ENCODE peak calls at places on chromosomes 13 and 19, in seven cellular contexts. One of them, this sample, is unnamed.

GRCh38 chr19:38975861-38976271 is 324 bp upstream of the FBXO17 start:
- DNase-seq in epithelial cell of esophagus: peak
- DNase-seq in ascending aorta: no peak
- DNase-seq in aorta: peak
- DNase-seq in WERI-Rb-1: peak
- DNase-seq in AG09309: no peak
- DNase-seq in BJ: no peak
- DNase-seq in this sample: no peak

GRCh38 chr13:48070942-48071341 is 24.0 kb downstream of the MED4 start:
- DNase-seq in BJ: no peak
- DNase-seq in epithelial cell of esophagus: no peak
- DNase-seq in aorta: no peak
- DNase-seq in ascending aorta: no peak
- DNase-seq in WERI-Rb-1: no peak
- DNase-seq in AG09309: no peak
- DNase-seq in this sample: no peak

GRCh38 chr13:98992355-98992754 is 14.5 kb upstream of the DOCK9 start:
- DNase-seq in epithelial cell of esophagus: peak
- DNase-seq in aorta: no peak
- DNase-seq in WERI-Rb-1: no peak
- DNase-seq in AG09309: no peak
- DNase-seq in BJ: no peak
- DNase-seq in ascending aorta: no peak
- DNase-seq in this sample: no peak

GRCh38 chr19:3062165-3063105 is at the start of gene TLE5:
- DNase-seq in ascending aorta: peak
- DNase-seq in aorta: peak
- DNase-seq in epithelial cell of esophagus: peak
- DNase-seq in AG09309: no peak
- DNase-seq in WERI-Rb-1: peak
- DNase-seq in BJ: no peak
- DNase-seq in this sample: no peak

GRCh38 chr13:105762096-105762495 is 773.4 kb downstream of the EFNB2 start:
- DNase-seq in AG09309: no peak
- DNase-seq in WERI-Rb-1: no peak
- DNase-seq in aorta: no peak
- DNase-seq in BJ: no peak
- DNase-seq in ascending aorta: no peak
- DNase-seq in epithelial cell of esophagus: no peak
- DNase-seq in this sample: no peak

GRCh38 chr13:96172066-96172465 is 82.2 kb downstream of the HS6ST3 start:
- DNase-seq in epithelial cell of esophagus: peak
- DNase-seq in WERI-Rb-1: no peak
- DNase-seq in AG09309: no peak
- DNase-seq in aorta: no peak
- DNase-seq in ascending aorta: no peak
- DNase-seq in BJ: no peak
- DNase-seq in this sample: no peak

GRCh38 chr13:106110241-106110855 is 425.1 kb downstream of the EFNB2 start:
- DNase-seq in AG09309: no peak
- DNase-seq in ascending aorta: no peak
- DNase-seq in aorta: no peak
- DNase-seq in epithelial cell of esophagus: peak
- DNase-seq in BJ: no peak
- DNase-seq in WERI-Rb-1: no peak
- DNase-seq in this sample: no peak

GRCh38 chr19:49646586-49646985 is 4.6 kb downstream of the SCAF1 start:
- DNase-seq in BJ: no peak
- DNase-seq in AG09309: no peak
- DNase-seq in aorta: no peak
- DNase-seq in ascending aorta: no peak
- DNase-seq in WERI-Rb-1: no peak
- DNase-seq in epithelial cell of esophagus: no peak
- DNase-seq in this sample: no peak

GRCh38 chr19:37957176-37957575 is 50.2 kb downstream of the SIPA1L3 start:
- DNase-seq in WERI-Rb-1: no peak
- DNase-seq in ascending aorta: no peak
- DNase-seq in aorta: no peak
- DNase-seq in AG09309: no peak
- DNase-seq in BJ: no peak
- DNase-seq in epithelial cell of esophagus: no peak
- DNase-seq in this sample: no peak

GRCh38 chr19:48770223-48770622 is 14.9 kb downstream of the FGF21 start:
- DNase-seq in AG09309: peak
- DNase-seq in BJ: no peak
- DNase-seq in WERI-Rb-1: no peak
- DNase-seq in aorta: no peak
- DNase-seq in ascending aorta: no peak
- DNase-seq in epithelial cell of esophagus: peak
- DNase-seq in this sample: no peak

GRCh38 chr13:65926750-65927171 is 1303.4 kb downstream of the PCDH9 start:
- DNase-seq in epithelial cell of esophagus: peak
- DNase-seq in ascending aorta: peak
- DNase-seq in BJ: no peak
- DNase-seq in WERI-Rb-1: peak
- DNase-seq in AG09309: no peak
- DNase-seq in aorta: peak
- DNase-seq in this sample: no peak

GRCh38 chr19:2532252-2533071 is 56.5 kb downstream of the GADD45B start:
- DNase-seq in AG09309: peak
- DNase-seq in BJ: peak
- DNase-seq in aorta: no peak
- DNase-seq in epithelial cell of esophagus: peak
- DNase-seq in WERI-Rb-1: no peak
- DNase-seq in ascending aorta: no peak
- DNase-seq in this sample: peak

GRCh38 chr19:1254081-1254527 is 5.7 kb downstream of the MIDN start:
- DNase-seq in AG09309: no peak
- DNase-seq in ascending aorta: no peak
- DNase-seq in epithelial cell of esophagus: no peak
- DNase-seq in aorta: peak
- DNase-seq in WERI-Rb-1: no peak
- DNase-seq in BJ: no peak
- DNase-seq in this sample: no peak
- H3K4me3 ChIP-seq in AG09309: no peak
- H3K4me3 ChIP-seq in ascending aorta: peak
- H3K4me3 ChIP-seq in epithelial cell of esophagus: no peak
- H3K4me3 ChIP-seq in aorta: no peak
- H3K4me3 ChIP-seq in WERI-Rb-1: no peak
- H3K4me3 ChIP-seq in BJ: peak
- H3K4me3 ChIP-seq in this sample: no peak

GRCh38 chr13:74289130-74289529 is 154.9 kb upstream of the KLF12 start:
- DNase-seq in BJ: no peak
- DNase-seq in aorta: no peak
- DNase-seq in WERI-Rb-1: no peak
- DNase-seq in epithelial cell of esophagus: peak
- DNase-seq in ascending aorta: no peak
- DNase-seq in AG09309: no peak
- DNase-seq in this sample: no peak

GRCh38 chr13:74288361-74288911 is 154.2 kb upstream of the KLF12 start:
- DNase-seq in epithelial cell of esophagus: peak
- DNase-seq in WERI-Rb-1: no peak
- DNase-seq in aorta: peak
- DNase-seq in BJ: no peak
- DNase-seq in AG09309: no peak
- DNase-seq in ascending aorta: no peak
- DNase-seq in this sample: no peak

GRCh38 chr13:74290324-74290773 is 156.1 kb upstream of the KLF12 start:
- DNase-seq in WERI-Rb-1: no peak
- DNase-seq in aorta: no peak
- DNase-seq in ascending aorta: peak
- DNase-seq in BJ: no peak
- DNase-seq in epithelial cell of esophagus: peak
- DNase-seq in AG09309: peak
- DNase-seq in this sample: peak

GRCh38 chr13:74287672-74288169 is 153.5 kb upstream of the KLF12 start:
- DNase-seq in aorta: peak
- DNase-seq in BJ: no peak
- DNase-seq in WERI-Rb-1: no peak
- DNase-seq in ascending aorta: peak
- DNase-seq in AG09309: no peak
- DNase-seq in epithelial cell of esophagus: peak
- DNase-seq in this sample: peak

GRCh38 chr13:74289861-74290260 is 155.7 kb upstream of the KLF12 start:
- DNase-seq in ascending aorta: no peak
- DNase-seq in AG09309: no peak
- DNase-seq in BJ: no peak
- DNase-seq in WERI-Rb-1: no peak
- DNase-seq in epithelial cell of esophagus: no peak
- DNase-seq in aorta: no peak
- DNase-seq in this sample: no peak
- H3K4me3 ChIP-seq in ascending aorta: peak
- H3K4me3 ChIP-seq in AG09309: no peak
- H3K4me3 ChIP-seq in BJ: no peak
- H3K4me3 ChIP-seq in WERI-Rb-1: no peak
- H3K4me3 ChIP-seq in epithelial cell of esophagus: no peak
- H3K4me3 ChIP-seq in aorta: peak
- H3K4me3 ChIP-seq in this sample: no peak

DNA sequence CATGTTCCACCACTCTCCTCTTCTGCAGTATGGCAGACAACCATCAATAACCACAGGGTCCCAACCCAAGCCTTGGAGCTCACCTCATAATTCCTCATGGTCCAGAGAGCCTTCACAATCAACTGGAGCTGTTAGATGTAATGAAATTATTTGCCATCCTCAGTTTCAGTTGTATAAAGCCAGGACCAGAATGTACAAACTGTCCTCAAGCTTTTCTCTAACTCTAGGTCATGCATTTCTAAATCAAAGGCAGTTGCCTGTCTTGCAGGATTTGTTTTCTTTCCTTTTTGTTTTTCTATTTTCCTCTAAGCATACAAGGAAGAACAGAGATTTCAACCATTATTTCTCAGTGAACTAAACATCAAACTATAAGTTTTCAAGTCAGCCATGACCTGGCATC is 182.5 kb upstream of the SERP2 start:
- DNase-seq in epithelial cell of esophagus: no peak
- DNase-seq in aorta: no peak
- DNase-seq in ascending aorta: no peak
- DNase-seq in AG09309: no peak
- DNase-seq in WERI-Rb-1: no peak
- DNase-seq in BJ: no peak
- DNase-seq in this sample: no peak
- H3K4me3 ChIP-seq in epithelial cell of esophagus: no peak
- H3K4me3 ChIP-seq in aorta: no peak
- H3K4me3 ChIP-seq in ascending aorta: peak
- H3K4me3 ChIP-seq in AG09309: no peak
- H3K4me3 ChIP-seq in WERI-Rb-1: no peak
- H3K4me3 ChIP-seq in BJ: no peak
- H3K4me3 ChIP-seq in this sample: no peak

GRCh38 chr13:23428183-23428528 is 5.3 kb downstream of the SACS start:
- DNase-seq in epithelial cell of esophagus: no peak
- DNase-seq in aorta: no peak
- DNase-seq in BJ: no peak
- DNase-seq in ascending aorta: no peak
- DNase-seq in AG09309: no peak
- DNase-seq in WERI-Rb-1: no peak
- DNase-seq in this sample: no peak
- H3K4me3 ChIP-seq in epithelial cell of esophagus: no peak
- H3K4me3 ChIP-seq in aorta: no peak
- H3K4me3 ChIP-seq in BJ: no peak
- H3K4me3 ChIP-seq in ascending aorta: peak
- H3K4me3 ChIP-seq in AG09309: no peak
- H3K4me3 ChIP-seq in WERI-Rb-1: no peak
- H3K4me3 ChIP-seq in this sample: no peak

DNA sequence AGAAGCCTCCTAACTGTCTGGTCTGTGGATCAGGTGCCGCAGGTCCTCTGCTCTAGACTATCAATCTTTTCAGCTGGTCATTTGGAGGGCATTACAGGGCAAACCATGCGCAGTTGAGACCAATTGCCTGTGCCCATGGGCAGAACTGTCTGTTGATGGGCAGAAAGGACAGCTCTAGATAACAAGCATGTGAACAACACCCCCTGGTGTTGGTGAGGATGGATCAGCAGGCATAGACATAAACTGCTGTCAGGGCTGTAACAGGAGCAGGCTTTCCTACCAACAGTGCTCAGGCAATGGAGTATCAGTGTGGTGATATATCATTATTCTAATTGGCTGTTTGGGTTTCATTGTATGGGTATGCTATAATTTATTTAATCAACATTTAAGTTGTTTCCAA is 104.7 kb upstream of the KL start:
- DNase-seq in WERI-Rb-1: peak
- DNase-seq in aorta: no peak
- DNase-seq in AG09309: peak
- DNase-seq in ascending aorta: no peak
- DNase-seq in BJ: no peak
- DNase-seq in epithelial cell of esophagus: peak
- DNase-seq in this sample: peak
- H3K4me3 ChIP-seq in WERI-Rb-1: no peak
- H3K4me3 ChIP-seq in aorta: no peak
- H3K4me3 ChIP-seq in AG09309: no peak
- H3K4me3 ChIP-seq in ascending aorta: no peak
- H3K4me3 ChIP-seq in BJ: no peak
- H3K4me3 ChIP-seq in epithelial cell of esophagus: no peak
- H3K4me3 ChIP-seq in this sample: no peak

DNA sequence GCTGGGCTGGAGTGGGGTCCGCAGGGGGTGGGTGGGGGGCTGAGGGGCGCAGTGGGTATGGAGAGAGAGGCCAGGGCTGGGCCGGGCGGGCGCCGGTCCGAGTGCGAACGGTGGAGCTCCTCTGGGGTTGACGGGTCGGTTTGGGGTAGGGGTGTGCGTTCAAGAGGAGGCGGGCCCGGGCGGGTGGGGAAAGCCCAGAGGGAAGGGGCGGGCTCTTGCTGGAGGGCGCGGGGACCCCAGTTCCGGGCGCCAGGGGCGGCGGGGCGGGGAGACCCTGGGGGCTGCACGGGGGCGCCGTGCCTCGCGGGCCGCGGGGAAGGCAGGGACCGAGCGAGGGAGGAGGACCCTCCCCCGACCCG is 8.0 kb upstream of the SHISA7 start:
- DNase-seq in epithelial cell of esophagus: no peak
- DNase-seq in BJ: no peak
- DNase-seq in ascending aorta: no peak
- DNase-seq in AG09309: no peak
- DNase-seq in WERI-Rb-1: no peak
- DNase-seq in aorta: no peak
- DNase-seq in this sample: no peak
- H3K4me3 ChIP-seq in epithelial cell of esophagus: no peak
- H3K4me3 ChIP-seq in BJ: no peak
- H3K4me3 ChIP-seq in ascending aorta: peak
- H3K4me3 ChIP-seq in AG09309: no peak
- H3K4me3 ChIP-seq in WERI-Rb-1: peak
- H3K4me3 ChIP-seq in aorta: no peak
- H3K4me3 ChIP-seq in this sample: no peak

This sample was measured in skeletal muscle cell.